ENCODE peak calls at places on chromosomes 16 and 17, in nine cellular contexts. O is NCI-H1092 treated with DMSO at 0.1 percent for 48 hours; H is T1000; I is nucleus accumbens; U is T-helper 9 cell; D is amniotic stem cell; J is activated gamma-delta T cell treated with anti-CD3 and anti-CD28 coated beads, Interleukin-2, amount 50 U/mL, for 16 hours; C is stimulated activated CD4-positive, alpha-beta T cell treated with anti-CD3 and anti-CD28 coated beads, TNF-alpha, amount 100 ng/mL, for 24 hours; E is gastrocnemius medialis. K is an unnamed sample.

GRCh38 chr17:63035271-63035670 is 69.2 kb downstream of the TANC2 start:
- DNase-seq in O (no peak), H (no peak), I (no peak), U (no peak), D (no peak), J (no peak), C (no peak), E (no peak), K (no peak)

GRCh38 chr16:85653226-85653917 is 35.4 kb downstream of the GINS2 start:
- DNase-seq in O (no peak), H (no peak), I (no peak), U (no peak), D (no peak), J (no peak), C (no peak), E (no peak), K (no peak)

GRCh38 chr17:8123695-8124349 is at the start of gene HES7:
- DNase-seq in O (no peak), H (no peak), I (no peak), U (no peak), D (no peak), J (no peak), C (no peak), E (no peak), K (no peak)

GRCh38 chr17:1354022-1354421 is 46.0 kb downstream of the YWHAE start:
- DNase-seq in O (no peak), H (no peak), I (no peak), U (no peak), D (no peak), J (no peak), C (no peak), E (no peak), K (no peak)

GRCh38 chr17:80212109-80212508 is 8.0 kb downstream of the SGSH start:
- DNase-seq in O (peak), H (no peak), I (no peak), U (no peak), D (no peak), J (no peak), C (no peak), E (no peak), K (no peak)

GRCh38 chr17:2485970-2486369 is 25.7 kb downstream of the METTL16 start:
- DNase-seq in O (no peak), H (no peak), I (no peak), U (no peak), D (no peak), J (no peak), C (no peak), E (no peak), K (no peak)

GRCh38 chr17:2805961-2806360 is 9.7 kb downstream of the RAP1GAP2 start:
- DNase-seq in O (no peak), H (no peak), I (no peak), U (no peak), D (no peak), J (no peak), C (no peak), E (no peak), K (no peak)

GRCh38 chr16:86632206-86632605 is 53.9 kb downstream of the FOXL1 start:
- DNase-seq in O (no peak), H (no peak), I (no peak), U (no peak), D (no peak), J (no peak), C (no peak), E (no peak), K (no peak)

GRCh38 chr17:3951420-3951819 is 12.8 kb downstream of the ATP2A3 start:
- DNase-seq in O (no peak), H (no peak), I (no peak), U (no peak), D (no peak), J (no peak), C (no peak), E (no peak), K (no peak)

GRCh38 chr17:45835481-45835880 is 9.2 kb upstream of the SPPL2C start:
- DNase-seq in O (no peak), H (no peak), I (no peak), U (no peak), D (no peak), J (no peak), C (no peak), E (no peak), K (no peak)

GRCh38 chr17:48127371-48128051 is 19.9 kb downstream of the SNX11 start:
- DNase-seq in O (no peak), H (no peak), I (no peak), U (no peak), D (no peak), J (no peak), C (no peak), E (no peak), K (peak)

GRCh38 chr17:70022175-70022574 is 52.9 kb upstream of the KCNJ16 start:
- DNase-seq in O (no peak), H (no peak), I (no peak), U (no peak), D (no peak), J (no peak), C (no peak), E (no peak), K (no peak)

GRCh38 chr17:81456798-81457197 is 55.8 kb downstream of the ACTG1 start:
- DNase-seq in O (no peak), H (no peak), I (no peak), U (no peak), D (no peak), J (no peak), C (no peak), E (no peak), K (peak)

GRCh38 chr16:5793556-5793955 is 696.0 kb upstream of the EEF2KMT start:
- DNase-seq in O (no peak), H (no peak), I (no peak), U (no peak), D (no peak), J (no peak), C (no peak), E (no peak), K (no peak)

K was measured in pulmonary artery endothelial cell.